ENCODE peak calls at places on chromosomes 7 and 10, in ten cellular contexts. B is activated CD8-positive, alpha-beta memory T cell treated with anti-CD3 and anti-CD28 coated beads, Interleukin-2, amount 10 ng/mL, durations not matched to agents 7 days and 5 days; I is H54; S is astrocyte of the spinal cord; J is right cardiac atrium; E is stimulated activated CD4-positive, alpha-beta T cell treated with anti-CD3 and anti-CD28 coated beads, Interleukin-2, amount 100 ng/mL, for 24 hours; O is NCI-H1105; X is AML-193; H is heart right ventricle; A is adrenal gland. R is an unnamed sample.

GRCh38 chr10:637771-638195 is 51.7 kb downstream of the DIP2C start:
- DNase-seq in B (no peak), I (no peak), S (no peak), J (no peak), E (no peak), O (no peak), X (no peak), H (no peak), A (no peak), R (no peak)

GRCh38 chr10:101489355-101489754 is 98.7 kb downstream of the POLL start:
- DNase-seq in B (no peak), I (no peak), S (peak; percentile 10), J (no peak), E (no peak), O (peak; percentile 14), X (no peak), H (no peak), A (no peak), R (no peak)

GRCh38 chr10:58573144-58573543 is 60.5 kb downstream of the BICC1 start:
- DNase-seq in B (no peak), I (no peak), S (no peak), J (no peak), E (no peak), O (no peak), X (no peak), H (no peak), A (no peak), R (no peak)

GRCh38 chr7:105806592-105807266 is 69.7 kb downstream of the ATXN7L1 start:
- DNase-seq in B (peak; percentile 86), I (peak; percentile 75), S (peak; percentile 63), J (no peak), E (peak; percentile 76), O (no peak), X (peak; percentile 72), H (no peak), A (peak; percentile 83), R (peak; percentile 27)

GRCh38 chr10:92419740-92420553 is 129.0 kb downstream of the MARCHF5 start:
- DNase-seq in B (no peak), I (no peak), S (peak; percentile 52), J (peak; percentile 59), E (no peak), O (no peak), X (no peak), H (peak; percentile 24), A (peak; percentile 54), R (no peak)

GRCh38 chr10:78292987-78293865 is 259.6 kb downstream of the RPS24 start:
- DNase-seq in B (no peak), I (no peak), S (peak; percentile 14), J (no peak), E (no peak), O (no peak), X (no peak), H (no peak), A (peak; percentile 44), R (no peak)

GRCh38 chr7:33534830-33535229 is 370.5 kb upstream of the BMPER start:
- DNase-seq in B (no peak), I (no peak), S (peak; percentile 18), J (no peak), E (no peak), O (no peak), X (no peak), H (no peak), A (no peak), R (no peak)

GRCh38 chr7:102093599-102094001 is 193.1 kb upstream of the SH2B2 start:
- DNase-seq in B (no peak), I (no peak), S (no peak), J (no peak), E (no peak), O (no peak), X (no peak), H (no peak), A (no peak), R (no peak)

GRCh38 chr10:76033457-76034196 is 602.2 kb downstream of the LRMDA start:
- DNase-seq in B (no peak), I (no peak), S (peak; percentile 67), J (no peak), E (no peak), O (no peak), X (no peak), H (no peak), A (no peak), R (no peak)

GRCh38 chr10:120112809-120113208 is 220.3 kb downstream of the SEC23IP start:
- DNase-seq in B (no peak), I (no peak), S (no peak), J (no peak), E (no peak), O (no peak), X (no peak), H (no peak), A (no peak), R (no peak)

GRCh38 chr10:28677889-28678686 is 767 bp downstream of the BAMBI start:
- DNase-seq in B (no peak), I (no peak), S (peak; percentile 44), J (peak; percentile 36), E (peak; percentile 23), O (no peak), X (no peak), H (no peak), A (peak; percentile 39), R (no peak)

GRCh38 chr7:123057926-123058325 is 62.4 kb upstream of the TAS2R16 start:
- DNase-seq in B (no peak), I (no peak), S (no peak), J (no peak), E (no peak), O (no peak), X (no peak), H (no peak), A (no peak), R (no peak)

GRCh38 chr10:8051851-8052257 is 2.6 kb upstream of the GATA3 start:
- DNase-seq in B (no peak), I (no peak), S (no peak), J (no peak), E (no peak), O (no peak), X (no peak), H (no peak), A (no peak), R (no peak)

GRCh38 chr7:8434290-8435002 is 1.0 kb downstream of the NXPH1 start:
- DNase-seq in B (no peak), I (no peak), S (no peak), J (no peak), E (no peak), O (no peak), X (no peak), H (no peak), A (peak; percentile 73), R (no peak)

GRCh38 chr7:31002256-31002655 is 38.5 kb downstream of the GHRHR start:
- DNase-seq in B (no peak), I (no peak), S (peak; percentile 22), J (no peak), E (no peak), O (no peak), X (no peak), H (no peak), A (no peak), R (no peak)

GRCh38 chr7:55964802-55965470 is 551 bp downstream of the NIPSNAP2 start:
- DNase-seq in B (peak; percentile 56), I (no peak), S (peak; percentile 55), J (peak; percentile 89), E (peak; percentile 39), O (peak; percentile 41), X (peak; percentile 73), H (peak; percentile 86), A (peak; percentile 88), R (peak; percentile 84)

GRCh38 chr7:76048668-76048988 is 722 bp downstream of the MDH2 start:
- DNase-seq in B (peak; percentile 53), I (no peak), S (no peak), J (no peak), E (peak; percentile 38), O (no peak), X (no peak), H (no peak), A (no peak), R (no peak)

GRCh38 chr10:30727524-30727923 is 98.0 kb upstream of the LYZL2 start:
- DNase-seq in B (no peak), I (no peak), S (no peak), J (no peak), E (no peak), O (no peak), X (no peak), H (no peak), A (no peak), R (no peak)

GRCh38 chr10:127450644-127451043 is 98.5 kb upstream of the NPS start:
- DNase-seq in B (no peak), I (no peak), S (no peak), J (no peak), E (no peak), O (no peak), X (no peak), H (no peak), A (no peak), R (no peak)

GRCh38 chr7:141864765-141865447 is 23.6 kb upstream of the PRSS37 start:
- DNase-seq in B (no peak), I (no peak), S (no peak), J (no peak), E (no peak), O (no peak), X (peak; percentile 89), H (no peak), A (no peak), R (no peak)

GRCh38 chr7:73746378-73746777 is 7.8 kb upstream of the ABHD11 start:
- DNase-seq in B (no peak), I (no peak), S (no peak), J (no peak), E (no peak), O (no peak), X (no peak), H (no peak), A (no peak), R (no peak)

GRCh38 chr10:71302874-71303568 is 16.0 kb upstream of the SLC29A3 start:
- DNase-seq in B (no peak), I (peak; percentile 61), S (peak; percentile 56), J (no peak), E (no peak), O (peak; percentile 22), X (peak; percentile 68), H (no peak), A (no peak), R (peak; percentile 25)

GRCh38 chr7:148153611-148154010 is 437.0 kb upstream of the C7orf33 start:
- DNase-seq in B (no peak), I (no peak), S (no peak), J (peak; percentile 64), E (no peak), O (peak; percentile 58), X (no peak), H (peak; percentile 74), A (peak; percentile 87), R (no peak)

GRCh38 chr10:127044191-127044590 is 139.0 kb downstream of the DOCK1 start:
- DNase-seq in B (no peak), I (no peak), S (no peak), J (no peak), E (no peak), O (no peak), X (no peak), H (no peak), A (no peak), R (no peak)